ENCODE peak calls at places on chromosome 18, in six cellular contexts. P is cardiac fibroblast, T is WTC11, B is colonic mucosa, S is ovary, K is OCI-LY7. Y is an unnamed sample.

GRCh38 chr18:61833978-61834377 is 58.8 kb downstream of the RNF152 start:
- DNase-seq in S (no peak), K (no peak), P (peak; percentile 8), T (no peak), B (no peak), Y (no peak)

GRCh38 chr18:69948919-69949537 is 1.4 kb upstream of the CD226 start:
- DNase-seq in P (peak; percentile 60), B (peak; percentile 32), K (no peak), T (no peak), S (no peak), Y (no peak)

GRCh38 chr18:62982600-62983251 is 267.4 kb downstream of the PHLPP1 start:
- DNase-seq in B (peak; percentile 64), S (peak; percentile 71), K (peak; percentile 49), P (peak; percentile 73), T (peak; percentile 61), Y (peak; percentile 82)

GRCh38 chr18:79480171-79480981 is 84.6 kb downstream of the NFATC1 start:
- DNase-seq in B (no peak), P (no peak), S (peak; percentile 16), T (no peak), K (no peak), Y (no peak)

GRCh38 chr18:49548266-49548665 is 13.6 kb upstream of the LIPG start:
- DNase-seq in B (no peak), P (no peak), S (no peak), T (no peak), K (no peak), Y (no peak)

GRCh38 chr18:77054606-77055428 is 77.8 kb downstream of the MBP start:
- DNase-seq in P (peak; percentile 95), K (peak; percentile 83), T (peak; percentile 62), B (peak; percentile 71), S (peak; percentile 80), Y (peak; percentile 88)

GRCh38 chr18:62282188-62282629 is 42.9 kb upstream of the TNFRSF11A start:
- DNase-seq in B (no peak), K (no peak), P (peak; percentile 79), T (no peak), S (no peak), Y (no peak)

GRCh38 chr18:21740474-21740723 is 193 bp upstream of the MIB1 start:
- DNase-seq in S (no peak), P (peak; percentile 98), T (peak; percentile 99), K (peak; percentile 98), B (peak; percentile 99), Y (no peak)

GRCh38 chr18:69257861-69258458 is 142.7 kb upstream of the DOK6 start:
- DNase-seq in P (peak; percentile 90), S (no peak), K (no peak), B (no peak), T (no peak), Y (no peak)

GRCh38 chr18:63881851-63882250 is 5.7 kb upstream of the SERPINB2 start:
- DNase-seq in K (no peak), T (no peak), P (peak; percentile 42), S (no peak), B (no peak), Y (no peak)

GRCh38 chr18:21669736-21670135 is 34.8 kb downstream of the ABHD3 start:
- DNase-seq in B (peak; percentile 58), P (no peak), S (no peak), K (no peak), T (no peak), Y (no peak)

GRCh38 chr18:8507881-8508280 is 101.4 kb upstream of the RAB12 start:
- DNase-seq in K (no peak), P (no peak), B (no peak), S (no peak), T (no peak), Y (no peak)

GRCh38 chr18:75727479-75727878 is 300.0 kb upstream of the SMIM21 start:
- DNase-seq in K (peak; percentile 0), B (peak; percentile 28), S (no peak), T (peak; percentile 80), P (peak; percentile 47), Y (peak; percentile 74)

GRCh38 chr18:59127047-59127446 is 12.6 kb upstream of the SEC11C start:
- DNase-seq in P (no peak), K (no peak), T (no peak), B (no peak), S (no peak), Y (no peak)

GRCh38 chr18:35284846-35285245 is 5.2 kb downstream of the ZSCAN30 start:
- DNase-seq in S (no peak), T (no peak), P (no peak), B (no peak), K (no peak), Y (no peak)

GRCh38 chr18:59502222-59502898 is 143.3 kb upstream of the LMAN1 start:
- DNase-seq in B (no peak), K (no peak), S (no peak), T (no peak), P (peak; percentile 96), Y (no peak)

GRCh38 chr18:50441518-50441917 is 66.7 kb downstream of the SKA1 start:
- DNase-seq in P (peak; percentile 16), B (no peak), T (no peak), S (no peak), K (no peak), Y (no peak)

GRCh38 chr18:31977270-31977872 is 34.4 kb upstream of the TRAPPC8 start:
- DNase-seq in P (peak; percentile 70), T (peak; percentile 56), K (peak; percentile 48), B (peak; percentile 33), S (peak; percentile 33), Y (peak; percentile 57)

GRCh38 chr18:4399929-4400328 is 55.2 kb downstream of the DLGAP1 start:
- DNase-seq in S (no peak), B (no peak), K (peak; percentile 70), P (no peak), T (peak; percentile 41), Y (no peak)

GRCh38 chr18:49795612-49796552 is 17.5 kb downstream of the ACAA2 start:
- DNase-seq in B (no peak), P (no peak), T (no peak), S (no peak), K (no peak), Y (no peak)

GRCh38 chr18:67665266-67665665 is 148.7 kb upstream of the DSEL start:
- DNase-seq in T (no peak), K (no peak), B (no peak), P (peak; percentile 10), S (no peak), Y (no peak)

DNA sequence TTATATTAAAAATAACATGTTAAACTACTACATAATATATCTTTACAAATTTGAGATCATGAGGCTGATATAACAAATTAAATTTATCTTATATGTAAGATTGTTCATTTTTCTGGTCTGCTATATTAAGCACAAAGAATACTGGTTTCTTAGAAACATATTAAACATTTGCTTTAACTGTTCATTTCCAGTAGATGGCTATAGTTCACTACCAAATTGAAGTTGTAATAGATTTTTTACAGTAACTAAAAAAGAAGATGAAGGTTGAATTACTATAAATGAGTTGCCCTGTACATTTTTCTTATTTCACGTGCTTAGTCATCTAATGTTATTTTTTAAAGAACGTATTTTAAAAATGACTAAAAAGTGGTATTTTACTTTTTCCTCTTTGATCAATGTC is 57.0 kb downstream of the ZNF407 start:
- DNase-seq in T (no peak), K (no peak), P (peak; percentile 61), B (no peak), S (no peak), Y (no peak)
- TF ChIP-seq CTCF in T (no peak), K (peak; percentile 47), P (no peak), B (no peak), S (no peak), Y (no peak)

GRCh38 chr18:37524546-37525301 is 40.9 kb downstream of the CELF4 start:
- DNase-seq in S (no peak), T (peak; percentile 44), P (no peak), B (no peak), K (no peak), Y (no peak)
- TF ChIP-seq CTCF in S (no peak), T (no peak), P (no peak), B (no peak), K (no peak), Y (no peak)

GRCh38 chr18:25927830-25928229 is 162.6 kb downstream of the SS18 start:
- DNase-seq in S (no peak), P (no peak), K (no peak), B (no peak), T (no peak), Y (no peak)

GRCh38 chr18:25915907-25916306 is 174.5 kb downstream of the SS18 start:
- DNase-seq in B (no peak), T (no peak), S (no peak), P (no peak), K (peak; percentile 19), Y (no peak)

GRCh38 chr18:25923193-25923592 is 167.2 kb downstream of the SS18 start:
- DNase-seq in S (no peak), P (no peak), K (peak; percentile 5), B (no peak), T (no peak), Y (no peak)

GRCh38 chr18:25921677-25922421 is 168.6 kb downstream of the SS18 start:
- DNase-seq in P (peak; percentile 20), S (no peak), B (peak; percentile 31), K (peak; percentile 73), T (peak; percentile 74), Y (peak; percentile 64)
- TF ChIP-seq CTCF in P (peak; percentile 49), S (no peak), B (peak; percentile 39), K (peak; percentile 87), T (peak; percentile 69), Y (peak; percentile 68)

GRCh38 chr18:12119358-12119757 is 25.7 kb downstream of the ANKRD62 start:
- DNase-seq in P (no peak), T (no peak), K (no peak), B (no peak), S (no peak), Y (no peak)

GRCh38 chr18:12121175-12122095 is 27.8 kb downstream of the ANKRD62 start:
- DNase-seq in T (peak; percentile 52), S (no peak), K (no peak), P (peak; percentile 11), B (no peak), Y (no peak)
- TF ChIP-seq CTCF in T (no peak), S (no peak), K (peak; percentile 43), P (peak; percentile 32), B (no peak), Y (peak; percentile 43)

GRCh38 chr18:26827581-26827980 is 37.9 kb downstream of the AQP4 start:
- DNase-seq in K (no peak), B (no peak), T (no peak), P (no peak), S (no peak), Y (no peak)
- TF ChIP-seq CTCF in K (no peak), B (no peak), T (no peak), P (no peak), S (no peak), Y (no peak)

GRCh38 chr18:13216732-13217465 is 1.7 kb upstream of the LDLRAD4 start:
- DNase-seq in K (no peak), P (no peak), B (peak; percentile 44), T (peak; percentile 68), S (no peak), Y (peak; percentile 60)
- TF ChIP-seq CTCF in K (no peak), P (no peak), B (no peak), T (no peak), S (no peak), Y (peak; percentile 56)

DNA sequence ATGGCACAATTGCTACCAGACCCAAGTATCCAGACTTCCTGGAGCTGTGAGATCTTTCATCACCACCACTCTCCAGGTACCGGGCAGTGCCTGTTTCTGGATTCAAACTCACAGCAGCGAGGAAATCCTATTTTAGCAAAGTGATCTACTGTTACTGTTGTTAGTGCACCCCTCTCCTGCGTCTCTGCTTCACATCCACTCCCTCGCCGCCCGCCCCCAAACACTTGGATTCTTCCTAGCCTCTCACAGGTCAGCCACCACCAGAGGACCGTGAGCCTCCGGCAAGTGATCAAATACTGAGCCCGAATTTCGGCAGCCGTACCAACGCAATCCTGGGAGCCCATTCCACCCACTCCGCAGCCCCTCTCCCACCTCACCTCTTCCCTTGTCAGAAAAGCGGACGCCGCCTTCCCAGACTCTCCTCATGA is 519 bp downstream of the METTL4 start:
- DNase-seq in K (peak; percentile 78), B (peak; percentile 74), T (peak; percentile 70), P (peak; percentile 79), S (peak; percentile 69), Y (peak; percentile 77)
- TF ChIP-seq CTCF in K (no peak), B (no peak), T (no peak), P (peak; percentile 23), S (no peak), Y (no peak)